ENCODE peak calls at places on chromosome 13, in seven cellular contexts. O is astrocyte; Q is CD8-positive, alpha-beta memory T cell; I is AG04450; Z is cardiac fibroblast; S is fibroblast of lung; N is heart left ventricle. F is an unnamed sample.

GRCh38 chr13:108807841-108808240 is 178.4 kb downstream of the MYO16 start:
- DNase-seq in O (no peak), Q (no peak), I (no peak), Z (no peak), S (no peak), N (no peak), F (peak)

GRCh38 chr13:98868932-98869331 is 108.9 kb downstream of the DOCK9 start:
- DNase-seq in O (no peak), Q (no peak), I (no peak), Z (no peak), S (no peak), N (no peak), F (no peak)

GRCh38 chr13:75505327-75505726 is 23.4 kb upstream of the TBC1D4 start:
- DNase-seq in O (no peak), Q (no peak), I (no peak), Z (no peak), S (no peak), N (no peak), F (no peak)

GRCh38 chr13:33251131-33251629 is 34.4 kb downstream of the STARD13 start:
- DNase-seq in O (peak), Q (no peak), I (peak), Z (peak), S (peak), N (no peak), F (peak)

GRCh38 chr13:27427663-27428062 is 3.2 kb downstream of the GTF3A start:
- DNase-seq in O (no peak), Q (no peak), I (no peak), Z (no peak), S (no peak), N (no peak), F (no peak)

GRCh38 chr13:71874490-71874889 is 7.5 kb upstream of the DACH1 start:
- DNase-seq in O (no peak), Q (no peak), I (no peak), Z (no peak), S (no peak), N (no peak), F (no peak)

GRCh38 chr13:113969973-113970611 is 3.8 kb downstream of the C13orf46 start:
- DNase-seq in O (no peak), Q (no peak), I (no peak), Z (no peak), S (no peak), N (no peak), F (no peak)

GRCh38 chr13:59677966-59678814 is 485.5 kb downstream of the DIAPH3 start:
- DNase-seq in O (peak), Q (peak), I (peak), Z (peak), S (peak), N (no peak), F (peak)

GRCh38 chr13:61413572-61413971 is 2.1 kb downstream of the PCDH20 start:
- DNase-seq in O (no peak), Q (no peak), I (no peak), Z (no peak), S (no peak), N (no peak), F (no peak)

GRCh38 chr13:91368676-91369425 is 21.4 kb downstream of the MIR17HG start:
- DNase-seq in O (peak), Q (no peak), I (no peak), Z (peak), S (peak), N (no peak), F (no peak)

GRCh38 chr13:42807236-42807635 is 25.9 kb downstream of the FAM216B start:
- DNase-seq in O (no peak), Q (no peak), I (no peak), Z (no peak), S (no peak), N (no peak), F (no peak)

GRCh38 chr13:89393758-89394157 is 1722.6 kb downstream of the SLITRK5 start:
- DNase-seq in O (peak), Q (no peak), I (no peak), Z (no peak), S (no peak), N (no peak), F (no peak)

GRCh38 chr13:28100149-28101121 is at the start of gene FLT3:
- DNase-seq in O (peak), Q (peak), I (no peak), Z (peak), S (peak), N (peak), F (peak)

GRCh38 chr13:29908411-29908810 is 58.0 kb upstream of the UBL3 start:
- DNase-seq in O (peak), Q (no peak), I (no peak), Z (peak), S (peak), N (peak), F (peak)

GRCh38 chr13:74641586-74641985 is 507.4 kb upstream of the KLF12 start:
- DNase-seq in O (peak), Q (no peak), I (peak), Z (peak), S (peak), N (no peak), F (peak)

GRCh38 chr13:86051134-86052103 is 252.2 kb upstream of the SLITRK6 start:
- DNase-seq in O (no peak), Q (no peak), I (no peak), Z (no peak), S (peak), N (no peak), F (no peak)

GRCh38 chr13:91482427-91482826 is 84.0 kb downstream of the GPC5 start:
- DNase-seq in O (peak), Q (no peak), I (no peak), Z (no peak), S (peak), N (no peak), F (no peak)

GRCh38 chr13:41622545-41623429 is 165.4 kb downstream of the RGCC start:
- DNase-seq in O (peak), Q (no peak), I (no peak), Z (peak), S (peak), N (no peak), F (peak)

GRCh38 chr13:72652681-72653080 is 74.7 kb downstream of the MZT1 start:
- DNase-seq in O (peak), Q (no peak), I (no peak), Z (peak), S (peak), N (no peak), F (no peak)

GRCh38 chr13:51613535-51613934 is 29.3 kb downstream of the WDFY2 start:
- DNase-seq in O (no peak), Q (no peak), I (no peak), Z (no peak), S (no peak), N (no peak), F (no peak)

GRCh38 chr13:106468207-106468606 is 67.3 kb downstream of the EFNB2 start:
- DNase-seq in O (no peak), Q (no peak), I (no peak), Z (no peak), S (no peak), N (peak), F (no peak)

GRCh38 chr13:97228850-97229521 is 6.9 kb downstream of the MBNL2 start:
- DNase-seq in O (peak), Q (no peak), I (no peak), Z (no peak), S (peak), N (no peak), F (peak)

GRCh38 chr13:36918246-36919060 is 1.6 kb downstream of the SMAD9 start:
- DNase-seq in O (peak), Q (no peak), I (no peak), Z (no peak), S (peak), N (no peak), F (no peak)

GRCh38 chr13:40171566-40171965 is 494.9 kb downstream of the FOXO1 start:
- DNase-seq in O (no peak), Q (no peak), I (no peak), Z (no peak), S (no peak), N (no peak), F (no peak)
- H3K4me3 ChIP-seq in O (no peak), Q (no peak), I (no peak), Z (no peak), S (no peak), N (no peak), F (no peak)

GRCh38 chr13:48317511-48317981 is 14.0 kb downstream of the RB1 start:
- DNase-seq in O (no peak), Q (no peak), I (no peak), Z (no peak), S (no peak), N (no peak), F (no peak)

GRCh38 chr13:48319458-48320395 is 16.2 kb downstream of the RB1 start:
- DNase-seq in O (no peak), Q (peak), I (no peak), Z (no peak), S (no peak), N (no peak), F (no peak)

GRCh38 chr13:48320396-48320790 is 16.8 kb downstream of the RB1 start:
- DNase-seq in O (no peak), Q (peak), I (no peak), Z (no peak), S (no peak), N (no peak), F (no peak)

GRCh38 chr13:48318014-48318713 is 14.6 kb downstream of the RB1 start:
- DNase-seq in O (no peak), Q (peak), I (no peak), Z (peak), S (no peak), N (peak), F (no peak)

GRCh38 chr13:48318714-48319457 is 15.3 kb downstream of the RB1 start:
- DNase-seq in O (no peak), Q (peak), I (no peak), Z (no peak), S (no peak), N (peak), F (no peak)
- H3K4me3 ChIP-seq in O (no peak), Q (peak), I (no peak), Z (no peak), S (no peak), N (peak), F (no peak)

DNA sequence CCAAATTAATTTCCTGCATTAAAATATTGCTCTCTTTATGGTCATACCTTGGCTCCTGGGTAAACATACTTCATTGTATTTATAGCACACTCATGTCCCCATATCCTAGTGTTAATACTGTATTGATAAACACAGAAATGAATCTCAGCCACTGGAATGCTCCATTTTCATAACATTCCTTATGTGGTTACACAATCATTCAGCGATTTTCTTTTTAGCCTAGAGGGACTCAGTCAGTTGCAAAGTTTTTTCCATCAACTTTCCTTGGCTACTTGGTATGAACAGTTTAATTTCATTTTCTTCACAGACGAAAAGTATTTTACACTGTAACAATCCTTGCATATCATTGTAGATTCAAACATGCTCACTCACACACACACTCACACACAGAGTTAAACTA is 471.5 kb downstream of the FGF14 start:
- DNase-seq in O (no peak), Q (no peak), I (no peak), Z (no peak), S (peak), N (no peak), F (no peak)
- H3K4me3 ChIP-seq in O (no peak), Q (no peak), I (no peak), Z (no peak), S (no peak), N (no peak), F (no peak)

DNA sequence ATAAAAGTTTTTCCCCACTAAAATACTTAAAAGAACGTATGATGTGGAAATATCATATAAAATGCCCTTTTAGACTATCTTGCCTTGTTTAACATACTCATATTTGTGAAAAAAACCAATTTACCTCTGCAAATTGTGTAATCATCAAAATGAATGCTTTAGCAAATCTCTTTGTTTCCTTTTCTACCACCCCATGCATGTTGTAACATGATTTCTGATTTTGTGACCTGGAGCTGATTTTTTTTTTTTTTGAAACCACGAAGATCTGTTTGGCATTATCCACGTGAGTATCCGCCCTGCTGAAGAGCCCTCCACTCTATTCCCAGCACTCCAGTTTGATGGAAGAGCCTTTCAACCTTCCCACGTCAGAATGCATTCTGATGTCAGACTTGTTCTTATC is 245.8 kb upstream of the NBEA start:
- DNase-seq in O (no peak), Q (no peak), I (no peak), Z (no peak), S (no peak), N (no peak), F (no peak)
- H3K4me3 ChIP-seq in O (no peak), Q (no peak), I (no peak), Z (no peak), S (no peak), N (no peak), F (no peak)

GRCh38 chr13:112119192-112120030 is 52.5 kb downstream of the SOX1 start:
- DNase-seq in O (no peak), Q (no peak), I (no peak), Z (no peak), S (no peak), N (no peak), F (no peak)
- H3K4me3 ChIP-seq in O (no peak), Q (no peak), I (no peak), Z (no peak), S (no peak), N (no peak), F (no peak)

DNA sequence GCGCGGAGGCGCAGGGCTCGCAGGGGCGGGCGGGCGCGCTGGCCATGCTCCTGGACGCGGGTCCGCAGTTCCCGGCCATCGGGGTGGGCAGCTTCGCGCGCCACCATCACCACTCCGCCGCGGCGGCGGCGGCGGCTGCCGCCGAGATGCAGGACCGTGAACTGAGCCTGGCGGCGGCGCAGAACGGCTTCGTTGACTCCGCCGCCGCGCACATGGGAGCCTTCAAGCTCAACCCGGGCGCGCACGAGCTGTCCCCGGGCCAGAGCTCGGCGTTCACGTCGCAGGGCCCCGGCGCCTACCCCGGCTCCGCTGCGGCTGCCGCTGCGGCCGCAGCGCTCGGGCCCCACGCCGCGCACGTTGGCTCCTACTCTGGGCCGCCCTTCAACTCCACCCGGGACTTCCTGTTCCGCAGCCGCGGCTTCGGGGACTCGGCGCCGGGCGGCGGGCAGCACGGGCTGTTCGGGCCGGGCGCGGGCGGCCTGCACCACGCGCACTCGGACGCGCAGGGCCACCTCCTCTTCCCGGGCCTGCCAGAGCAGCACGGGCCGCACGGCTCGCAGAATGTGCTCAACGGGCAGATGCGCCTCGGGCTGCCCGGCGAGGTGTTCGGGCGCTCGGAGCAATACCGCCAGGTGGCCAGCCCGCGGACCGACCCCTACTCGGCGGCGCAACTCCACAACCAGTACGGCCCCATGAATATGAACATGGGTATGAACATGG is 597 bp downstream of the ZIC2 start:
- DNase-seq in O (no peak), Q (no peak), I (no peak), Z (no peak), S (peak), N (no peak), F (no peak)
- H3K4me3 ChIP-seq in O (peak), Q (no peak), I (no peak), Z (no peak), S (no peak), N (no peak), F (no peak)

F was measured in fibroblast of the aortic adventitia.